ENCODE peak calls at places on chromosomes 2 and 18, in seven cellular contexts. H is BJ, F is cardiac fibroblast, T is astrocyte of the spinal cord, I is AG10803, S is endothelial cell, O is glutamatergic neuron. Q is an unnamed sample.

GRCh38 chr2:30359644-30360167 is 87.3 kb upstream of the LCLAT1 start:
- DNase-seq in H (no peak), F (peak), T (peak), I (peak), S (no peak), O (no peak), Q (no peak)

GRCh38 chr2:108829916-108830315 is 43.3 kb downstream of the CCDC138 start:
- DNase-seq in H (no peak), F (no peak), T (no peak), I (no peak), S (no peak), O (no peak), Q (no peak)

GRCh38 chr2:113370478-113371091 is 66.9 kb upstream of the ZNG1B start:
- DNase-seq in H (no peak), F (peak), T (peak), I (peak), S (peak), O (peak), Q (peak)

GRCh38 chr2:205769494-205769848 is 87.2 kb downstream of the NRP2 start:
- DNase-seq in H (no peak), F (peak), T (peak), I (peak), S (no peak), O (no peak), Q (peak)

GRCh38 chr2:30109856-30110255 is 37.0 kb upstream of the YPEL5 start:
- DNase-seq in H (no peak), F (no peak), T (no peak), I (no peak), S (no peak), O (no peak), Q (no peak)

GRCh38 chr2:98908909-98909308 is 27.1 kb downstream of the CRACDL start:
- DNase-seq in H (no peak), F (peak), T (peak), I (peak), S (no peak), O (no peak), Q (no peak)

GRCh38 chr2:164335128-164335527 is 286.2 kb downstream of the GRB14 start:
- DNase-seq in H (no peak), F (no peak), T (no peak), I (no peak), S (no peak), O (no peak), Q (no peak)

GRCh38 chr2:219737270-219737691 is 109.9 kb downstream of the SLC4A3 start:
- DNase-seq in H (no peak), F (no peak), T (peak), I (no peak), S (peak), O (peak), Q (no peak)

GRCh38 chr2:38499921-38500634 is 102.7 kb downstream of the HNRNPLL start:
- DNase-seq in H (no peak), F (peak), T (no peak), I (peak), S (no peak), O (no peak), Q (no peak)

GRCh38 chr18:37673196-37673595 is 107.6 kb upstream of the CELF4 start:
- DNase-seq in H (no peak), F (no peak), T (no peak), I (no peak), S (no peak), O (no peak), Q (no peak)

GRCh38 chr2:45237850-45238542 is 228.7 kb upstream of the SIX2 start:
- DNase-seq in H (peak), F (peak), T (peak), I (peak), S (no peak), O (no peak), Q (peak)

GRCh38 chr2:161068670-161069069 is 91.6 kb upstream of the TANK start:
- DNase-seq in H (no peak), F (peak), T (peak), I (peak), S (no peak), O (no peak), Q (no peak)

GRCh38 chr2:131674174-131674507 is 146.5 kb downstream of the CCDC74A start:
- DNase-seq in H (no peak), F (no peak), T (no peak), I (no peak), S (no peak), O (no peak), Q (no peak)
- TF ChIP-seq CTCF in H (no peak), F (no peak), T (no peak), I (no peak), S (peak), O (peak), Q (no peak)

GRCh38 chr2:149394864-149395263 is 64.5 kb downstream of the LYPD6 start:
- DNase-seq in H (no peak), F (no peak), T (peak), I (no peak), S (no peak), O (no peak), Q (peak)
- TF ChIP-seq CTCF in H (no peak), F (no peak), T (no peak), I (no peak), S (no peak), O (no peak), Q (no peak)

DNA sequence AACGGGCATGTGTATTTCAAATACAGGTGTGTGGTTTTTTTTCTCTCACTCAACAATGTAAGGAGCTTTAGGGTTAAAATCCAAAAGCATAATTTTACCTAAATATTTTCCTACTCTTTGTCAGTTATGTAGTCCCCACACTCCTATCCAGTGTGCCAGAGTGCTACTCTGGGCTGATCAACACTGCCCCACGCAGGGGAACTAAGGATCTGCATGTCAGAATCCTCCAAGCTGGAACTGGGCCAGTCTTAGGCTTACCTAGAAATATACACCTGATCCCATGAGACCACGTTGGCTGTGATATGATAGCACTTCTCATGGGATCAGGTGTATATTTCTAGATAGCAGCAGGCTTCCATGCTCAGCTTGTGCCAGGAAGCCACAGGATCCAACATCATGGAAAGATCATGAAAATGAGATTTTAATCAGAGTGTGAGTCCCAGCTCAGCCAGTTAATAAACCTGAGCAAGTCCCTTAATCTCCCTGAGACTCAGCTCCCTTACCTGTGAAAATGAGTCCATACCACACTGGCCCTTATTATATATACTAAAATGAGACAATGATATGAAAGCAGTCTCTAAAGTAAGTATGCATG is 29.7 kb downstream of the CCDC141 start:
- DNase-seq in H (no peak), F (peak), T (no peak), I (no peak), S (peak), O (peak), Q (no peak)
- TF ChIP-seq CTCF in H (peak), F (peak), T (peak), I (peak), S (peak), O (peak), Q (peak)

GRCh38 chr18:58788971-58789797 is 75.5 kb upstream of the ZNF532 start:
- DNase-seq in H (no peak), F (peak), T (peak), I (peak), S (peak), O (no peak), Q (no peak)

GRCh38 chr18:58785870-58786269 is 78.8 kb upstream of the ZNF532 start:
- DNase-seq in H (no peak), F (no peak), T (no peak), I (no peak), S (no peak), O (no peak), Q (no peak)

GRCh38 chr18:58788470-58788869 is 76.2 kb upstream of the ZNF532 start:
- DNase-seq in H (no peak), F (no peak), T (no peak), I (peak), S (no peak), O (no peak), Q (no peak)

GRCh38 chr18:58789856-58790255 is 74.8 kb upstream of the ZNF532 start:
- DNase-seq in H (no peak), F (peak), T (no peak), I (no peak), S (no peak), O (no peak), Q (no peak)

GRCh38 chr18:58787750-58788149 is 76.9 kb upstream of the ZNF532 start:
- DNase-seq in H (no peak), F (no peak), T (no peak), I (peak), S (no peak), O (no peak), Q (no peak)
- TF ChIP-seq CTCF in H (no peak), F (no peak), T (no peak), I (peak), S (no peak), O (no peak), Q (no peak)

GRCh38 chr18:79135924-79136323 is 66.7 kb downstream of the ATP9B start:
- DNase-seq in H (no peak), F (no peak), T (no peak), I (no peak), S (no peak), O (no peak), Q (no peak)
- TF ChIP-seq CTCF in H (no peak), F (no peak), T (no peak), I (no peak), S (no peak), O (no peak), Q (no peak)

DNA sequence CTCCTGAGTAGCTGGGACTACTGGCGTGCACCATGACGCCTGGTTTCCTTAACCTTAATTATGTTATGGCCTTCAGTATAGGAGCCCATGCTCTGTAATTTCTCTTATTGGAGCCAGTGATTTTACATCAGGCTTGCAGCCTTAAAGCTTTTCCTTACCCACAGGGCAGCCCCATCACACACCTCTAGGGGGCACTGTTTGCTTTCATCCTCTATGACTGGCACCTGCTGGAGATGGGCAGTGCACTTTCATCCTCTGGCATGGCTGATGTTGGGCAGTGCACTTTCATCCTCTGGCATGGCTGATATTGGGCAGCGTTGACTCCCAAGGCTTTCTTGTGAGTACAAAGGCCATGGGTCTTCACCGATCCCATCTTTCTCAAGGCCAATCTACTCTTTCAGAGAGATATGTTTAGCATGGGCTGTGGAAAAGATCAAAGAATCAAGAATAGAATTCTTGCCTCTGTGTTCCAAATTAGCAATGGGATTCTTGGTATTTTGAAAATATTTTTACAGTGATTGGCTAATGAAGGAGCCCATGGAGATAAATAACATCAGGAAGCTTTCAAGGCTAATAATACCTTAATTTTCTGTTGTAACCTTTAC is 80.7 kb upstream of the MEX3C start:
- DNase-seq in H (no peak), F (peak), T (peak), I (no peak), S (peak), O (peak), Q (no peak)
- TF ChIP-seq CTCF in H (peak), F (peak), T (peak), I (peak), S (peak), O (peak), Q (peak)

DNA sequence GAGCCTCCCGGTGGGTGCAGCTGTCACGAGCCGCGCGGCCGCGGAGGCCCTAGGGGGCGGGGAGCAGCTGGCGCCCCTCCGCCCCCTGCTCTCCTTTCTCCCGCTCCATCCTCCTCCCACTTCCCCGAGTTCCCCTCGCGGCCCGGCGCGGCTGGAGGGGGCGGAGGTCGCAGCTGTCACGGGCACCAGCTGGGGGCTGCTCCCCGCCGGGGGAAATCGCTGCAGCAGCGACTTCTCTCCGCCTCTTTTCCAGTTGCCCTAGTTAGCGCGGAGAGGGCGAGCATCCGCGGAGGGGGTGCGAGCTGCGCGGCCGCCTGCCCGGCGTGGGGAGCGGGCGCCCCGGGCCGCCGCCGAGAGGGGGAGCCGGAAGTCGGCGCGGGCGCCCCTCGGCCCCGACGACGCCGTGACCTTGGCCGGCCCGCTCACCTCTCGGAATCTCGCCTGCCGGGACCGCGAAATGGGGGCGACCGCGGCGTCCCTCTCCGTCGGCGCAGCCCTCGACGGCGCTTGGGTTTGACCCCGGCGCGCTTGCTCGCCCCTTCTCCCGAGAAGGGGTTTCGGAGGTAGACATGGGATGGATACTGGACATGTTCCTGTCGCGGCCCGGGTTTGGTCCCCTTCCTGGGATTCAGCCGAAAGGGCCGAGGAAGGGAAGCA is 700 bp downstream of the NCOA1 start:
- DNase-seq in H (no peak), F (peak), T (peak), I (no peak), S (peak), O (peak), Q (no peak)
- TF ChIP-seq CTCF in H (no peak), F (no peak), T (no peak), I (no peak), S (no peak), O (no peak), Q (no peak)

DNA sequence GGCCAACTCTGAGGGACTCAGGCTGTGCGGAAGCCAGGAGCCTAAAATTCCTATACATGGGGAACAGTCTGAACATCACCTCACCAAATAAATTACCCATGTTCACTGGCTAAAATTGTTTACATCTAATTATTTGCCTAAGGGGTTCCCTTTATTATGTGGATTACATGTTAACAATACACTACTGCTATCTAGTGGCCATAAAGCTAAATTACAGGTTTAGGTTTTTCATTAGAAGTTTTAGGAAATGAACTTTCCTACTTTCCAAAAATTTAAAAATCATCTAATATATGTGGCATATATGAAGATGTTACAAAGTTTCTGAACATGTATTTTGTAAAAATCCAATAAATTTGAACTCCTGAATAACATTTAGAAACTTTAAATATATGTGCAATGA is 40.3 kb downstream of the PLA2R1 start:
- DNase-seq in H (no peak), F (no peak), T (no peak), I (no peak), S (no peak), O (no peak), Q (no peak)
- TF ChIP-seq CTCF in H (peak), F (peak), T (peak), I (peak), S (peak), O (peak), Q (peak)

GRCh38 chr2:54712516-54712915 is 10.9 kb upstream of the EML6 start:
- DNase-seq in H (no peak), F (no peak), T (no peak), I (no peak), S (no peak), O (no peak), Q (no peak)

GRCh38 chr2:54709341-54709809 is 14.1 kb upstream of the EML6 start:
- DNase-seq in H (no peak), F (no peak), T (no peak), I (no peak), S (no peak), O (peak), Q (no peak)

GRCh38 chr2:54710216-54710615 is 13.2 kb upstream of the EML6 start:
- DNase-seq in H (no peak), F (no peak), T (no peak), I (no peak), S (no peak), O (no peak), Q (no peak)

GRCh38 chr2:54706622-54707021 is 16.8 kb upstream of the EML6 start:
- DNase-seq in H (no peak), F (no peak), T (no peak), I (no peak), S (no peak), O (no peak), Q (no peak)

GRCh38 chr2:54708584-54709340 is 14.7 kb upstream of the EML6 start:
- DNase-seq in H (no peak), F (peak), T (no peak), I (peak), S (peak), O (peak), Q (no peak)
- TF ChIP-seq CTCF in H (peak), F (no peak), T (peak), I (no peak), S (no peak), O (no peak), Q (peak)

GRCh38 chr2:156457523-156458228 is 21.5 kb downstream of the GPD2 start:
- DNase-seq in H (no peak), F (no peak), T (no peak), I (no peak), S (no peak), O (no peak), Q (no peak)
- TF ChIP-seq CTCF in H (no peak), F (no peak), T (no peak), I (no peak), S (no peak), O (no peak), Q (no peak)

Q was measured in kidney epithelial cell.